ENCODE peak calls at places on chromosomes 13 and 19, in eight cellular contexts. One of them, this sample, is unnamed.

GRCh38 chr19:45496349-45496953 is 396 bp downstream of the RTN2 start:
- DNase-seq in head of caudate nucleus: peak
- DNase-seq in stimulated activated CD8-positive, alpha-beta memory T cell treated with anti-CD3 and anti-CD28 coated beads, Interleukin-2, amount 100 ng/mL, for 48 hours: no peak
- DNase-seq in mesenteric fat pad: no peak
- DNase-seq in HEK293T: peak
- DNase-seq in dermis blood vessel endothelial cell: peak
- DNase-seq in aorta: peak
- DNase-seq in skeletal muscle cell: no peak
- DNase-seq in this sample: no peak

GRCh38 chr13:101049166-101049850 is 367.0 kb downstream of the NALCN start:
- DNase-seq in head of caudate nucleus: no peak
- DNase-seq in stimulated activated CD8-positive, alpha-beta memory T cell treated with anti-CD3 and anti-CD28 coated beads, Interleukin-2, amount 100 ng/mL, for 48 hours: no peak
- DNase-seq in mesenteric fat pad: no peak
- DNase-seq in HEK293T: no peak
- DNase-seq in dermis blood vessel endothelial cell: peak
- DNase-seq in aorta: no peak
- DNase-seq in skeletal muscle cell: no peak
- DNase-seq in this sample: no peak

GRCh38 chr13:37608750-37609339 is 10.3 kb upstream of the POSTN start:
- DNase-seq in head of caudate nucleus: no peak
- DNase-seq in stimulated activated CD8-positive, alpha-beta memory T cell treated with anti-CD3 and anti-CD28 coated beads, Interleukin-2, amount 100 ng/mL, for 48 hours: no peak
- DNase-seq in mesenteric fat pad: no peak
- DNase-seq in HEK293T: no peak
- DNase-seq in dermis blood vessel endothelial cell: peak
- DNase-seq in aorta: no peak
- DNase-seq in skeletal muscle cell: no peak
- DNase-seq in this sample: no peak

GRCh38 chr19:3324405-3324856 is 42.0 kb upstream of the NFIC start:
- DNase-seq in head of caudate nucleus: peak
- DNase-seq in stimulated activated CD8-positive, alpha-beta memory T cell treated with anti-CD3 and anti-CD28 coated beads, Interleukin-2, amount 100 ng/mL, for 48 hours: peak
- DNase-seq in mesenteric fat pad: no peak
- DNase-seq in HEK293T: peak
- DNase-seq in dermis blood vessel endothelial cell: peak
- DNase-seq in aorta: peak
- DNase-seq in skeletal muscle cell: no peak
- DNase-seq in this sample: peak

GRCh38 chr13:107124730-107125129 is 556.8 kb upstream of the ARGLU1 start:
- DNase-seq in head of caudate nucleus: no peak
- DNase-seq in stimulated activated CD8-positive, alpha-beta memory T cell treated with anti-CD3 and anti-CD28 coated beads, Interleukin-2, amount 100 ng/mL, for 48 hours: no peak
- DNase-seq in mesenteric fat pad: no peak
- DNase-seq in HEK293T: no peak
- DNase-seq in dermis blood vessel endothelial cell: no peak
- DNase-seq in aorta: no peak
- DNase-seq in skeletal muscle cell: no peak
- DNase-seq in this sample: no peak

GRCh38 chr13:58999851-59000250 is 1163.9 kb downstream of the DIAPH3 start:
- DNase-seq in head of caudate nucleus: no peak
- DNase-seq in stimulated activated CD8-positive, alpha-beta memory T cell treated with anti-CD3 and anti-CD28 coated beads, Interleukin-2, amount 100 ng/mL, for 48 hours: no peak
- DNase-seq in mesenteric fat pad: no peak
- DNase-seq in HEK293T: no peak
- DNase-seq in dermis blood vessel endothelial cell: no peak
- DNase-seq in aorta: no peak
- DNase-seq in skeletal muscle cell: no peak
- DNase-seq in this sample: no peak

GRCh38 chr19:46241676-46242075 is 12.1 kb downstream of the IGFL1 start:
- DNase-seq in head of caudate nucleus: no peak
- DNase-seq in stimulated activated CD8-positive, alpha-beta memory T cell treated with anti-CD3 and anti-CD28 coated beads, Interleukin-2, amount 100 ng/mL, for 48 hours: no peak
- DNase-seq in mesenteric fat pad: no peak
- DNase-seq in HEK293T: no peak
- DNase-seq in dermis blood vessel endothelial cell: no peak
- DNase-seq in aorta: no peak
- DNase-seq in skeletal muscle cell: no peak
- DNase-seq in this sample: no peak

GRCh38 chr13:45208132-45208531 is 7.3 kb upstream of the KCTD4 start:
- DNase-seq in head of caudate nucleus: no peak
- DNase-seq in stimulated activated CD8-positive, alpha-beta memory T cell treated with anti-CD3 and anti-CD28 coated beads, Interleukin-2, amount 100 ng/mL, for 48 hours: no peak
- DNase-seq in mesenteric fat pad: no peak
- DNase-seq in HEK293T: no peak
- DNase-seq in dermis blood vessel endothelial cell: no peak
- DNase-seq in aorta: no peak
- DNase-seq in skeletal muscle cell: no peak
- DNase-seq in this sample: no peak

GRCh38 chr13:43304945-43305344 is 281.6 kb downstream of the DNAJC15 start:
- DNase-seq in head of caudate nucleus: no peak
- DNase-seq in stimulated activated CD8-positive, alpha-beta memory T cell treated with anti-CD3 and anti-CD28 coated beads, Interleukin-2, amount 100 ng/mL, for 48 hours: no peak
- DNase-seq in mesenteric fat pad: no peak
- DNase-seq in HEK293T: no peak
- DNase-seq in dermis blood vessel endothelial cell: no peak
- DNase-seq in aorta: no peak
- DNase-seq in skeletal muscle cell: no peak
- DNase-seq in this sample: no peak

GRCh38 chr13:102914629-102914935 is 68.8 kb downstream of the ERCC5 start:
- DNase-seq in head of caudate nucleus: no peak
- DNase-seq in stimulated activated CD8-positive, alpha-beta memory T cell treated with anti-CD3 and anti-CD28 coated beads, Interleukin-2, amount 100 ng/mL, for 48 hours: no peak
- DNase-seq in mesenteric fat pad: no peak
- DNase-seq in HEK293T: no peak
- DNase-seq in dermis blood vessel endothelial cell: no peak
- DNase-seq in aorta: no peak
- DNase-seq in skeletal muscle cell: no peak
- DNase-seq in this sample: no peak

GRCh38 chr13:37014609-37015008 is 14.0 kb downstream of the EXOSC8 start:
- DNase-seq in head of caudate nucleus: no peak
- DNase-seq in stimulated activated CD8-positive, alpha-beta memory T cell treated with anti-CD3 and anti-CD28 coated beads, Interleukin-2, amount 100 ng/mL, for 48 hours: no peak
- DNase-seq in mesenteric fat pad: no peak
- DNase-seq in HEK293T: no peak
- DNase-seq in dermis blood vessel endothelial cell: no peak
- DNase-seq in aorta: no peak
- DNase-seq in skeletal muscle cell: no peak
- DNase-seq in this sample: no peak

GRCh38 chr19:41641879-41642485 is 15.1 kb upstream of the CEACAM4 start:
- DNase-seq in head of caudate nucleus: peak
- DNase-seq in stimulated activated CD8-positive, alpha-beta memory T cell treated with anti-CD3 and anti-CD28 coated beads, Interleukin-2, amount 100 ng/mL, for 48 hours: peak
- DNase-seq in mesenteric fat pad: no peak
- DNase-seq in HEK293T: peak
- DNase-seq in dermis blood vessel endothelial cell: peak
- DNase-seq in aorta: no peak
- DNase-seq in skeletal muscle cell: peak
- DNase-seq in this sample: peak

GRCh38 chr13:113548778-113549621 is 35.6 kb upstream of the TFDP1 start:
- DNase-seq in head of caudate nucleus: no peak
- DNase-seq in stimulated activated CD8-positive, alpha-beta memory T cell treated with anti-CD3 and anti-CD28 coated beads, Interleukin-2, amount 100 ng/mL, for 48 hours: no peak
- DNase-seq in mesenteric fat pad: peak
- DNase-seq in HEK293T: no peak
- DNase-seq in dermis blood vessel endothelial cell: no peak
- DNase-seq in aorta: peak
- DNase-seq in skeletal muscle cell: no peak
- DNase-seq in this sample: peak

GRCh38 chr19:33998739-33999345 is 173.5 kb upstream of the LSM14A start:
- DNase-seq in head of caudate nucleus: no peak
- DNase-seq in stimulated activated CD8-positive, alpha-beta memory T cell treated with anti-CD3 and anti-CD28 coated beads, Interleukin-2, amount 100 ng/mL, for 48 hours: no peak
- DNase-seq in mesenteric fat pad: no peak
- DNase-seq in HEK293T: no peak
- DNase-seq in dermis blood vessel endothelial cell: peak
- DNase-seq in aorta: no peak
- DNase-seq in skeletal muscle cell: no peak
- DNase-seq in this sample: peak

GRCh38 chr19:50663280-50663790 is 14.1 kb downstream of the C19orf81 start:
- DNase-seq in head of caudate nucleus: no peak
- DNase-seq in stimulated activated CD8-positive, alpha-beta memory T cell treated with anti-CD3 and anti-CD28 coated beads, Interleukin-2, amount 100 ng/mL, for 48 hours: no peak
- DNase-seq in mesenteric fat pad: no peak
- DNase-seq in HEK293T: no peak
- DNase-seq in dermis blood vessel endothelial cell: peak
- DNase-seq in aorta: peak
- DNase-seq in skeletal muscle cell: no peak
- DNase-seq in this sample: peak

GRCh38 chr13:30026093-30026492 is 175.7 kb upstream of the UBL3 start:
- DNase-seq in head of caudate nucleus: no peak
- DNase-seq in stimulated activated CD8-positive, alpha-beta memory T cell treated with anti-CD3 and anti-CD28 coated beads, Interleukin-2, amount 100 ng/mL, for 48 hours: no peak
- DNase-seq in mesenteric fat pad: no peak
- DNase-seq in HEK293T: no peak
- DNase-seq in dermis blood vessel endothelial cell: peak
- DNase-seq in aorta: no peak
- DNase-seq in skeletal muscle cell: peak
- DNase-seq in this sample: no peak

GRCh38 chr13:85806553-85807175 is 7.4 kb upstream of the SLITRK6 start:
- DNase-seq in head of caudate nucleus: no peak
- DNase-seq in stimulated activated CD8-positive, alpha-beta memory T cell treated with anti-CD3 and anti-CD28 coated beads, Interleukin-2, amount 100 ng/mL, for 48 hours: no peak
- DNase-seq in mesenteric fat pad: no peak
- DNase-seq in HEK293T: peak
- DNase-seq in dermis blood vessel endothelial cell: peak
- DNase-seq in aorta: no peak
- DNase-seq in skeletal muscle cell: peak
- DNase-seq in this sample: peak

GRCh38 chr13:39867807-39868206 is 212.3 kb downstream of the COG6 start:
- DNase-seq in head of caudate nucleus: no peak
- DNase-seq in stimulated activated CD8-positive, alpha-beta memory T cell treated with anti-CD3 and anti-CD28 coated beads, Interleukin-2, amount 100 ng/mL, for 48 hours: no peak
- DNase-seq in mesenteric fat pad: no peak
- DNase-seq in HEK293T: no peak
- DNase-seq in dermis blood vessel endothelial cell: no peak
- DNase-seq in aorta: no peak
- DNase-seq in skeletal muscle cell: no peak
- DNase-seq in this sample: no peak

GRCh38 chr13:77831870-77832269 is 86.8 kb downstream of the EDNRB start:
- DNase-seq in head of caudate nucleus: no peak
- DNase-seq in stimulated activated CD8-positive, alpha-beta memory T cell treated with anti-CD3 and anti-CD28 coated beads, Interleukin-2, amount 100 ng/mL, for 48 hours: no peak
- DNase-seq in mesenteric fat pad: no peak
- DNase-seq in HEK293T: no peak
- DNase-seq in dermis blood vessel endothelial cell: no peak
- DNase-seq in aorta: no peak
- DNase-seq in skeletal muscle cell: no peak
- DNase-seq in this sample: no peak

GRCh38 chr13:98443329-98443728 is 133.6 kb downstream of the STK24 start:
- DNase-seq in head of caudate nucleus: no peak
- DNase-seq in stimulated activated CD8-positive, alpha-beta memory T cell treated with anti-CD3 and anti-CD28 coated beads, Interleukin-2, amount 100 ng/mL, for 48 hours: no peak
- DNase-seq in mesenteric fat pad: no peak
- DNase-seq in HEK293T: no peak
- DNase-seq in dermis blood vessel endothelial cell: no peak
- DNase-seq in aorta: peak
- DNase-seq in skeletal muscle cell: peak
- DNase-seq in this sample: no peak